ENCODE peak calls at places on chromosome 21, in six cellular contexts. K, J, W, V, G and O are unnamed samples.

GRCh38 chr21:18249542-18250152 is 5.0 kb downstream of the CHODL start:
- DNase-seq in K (no peak), G (no peak), J (no peak), W (no peak), V (no peak), O (no peak)

GRCh38 chr21:21737186-21737585 is 739.0 kb downstream of the NCAM2 start:
- DNase-seq in G (no peak), V (no peak), J (no peak), K (no peak), W (no peak), O (no peak)

GRCh38 chr21:38377165-38378093 is 120.6 kb downstream of the KCNJ15 start:
- DNase-seq in K (no peak), W (no peak), V (no peak), G (no peak), J (no peak), O (no peak)

GRCh38 chr21:38725196-38726157 is 80.3 kb upstream of the ETS2 start:
- DNase-seq in W (no peak), J (no peak), G (no peak), K (no peak), V (no peak), O (no peak)

GRCh38 chr21:31370893-31371652 is 27.0 kb upstream of the TIAM1 start:
- DNase-seq in G (no peak), V (no peak), J (no peak), K (no peak), W (no peak), O (no peak)

GRCh38 chr21:15121655-15122120 is 56.9 kb upstream of the NRIP1 start:
- DNase-seq in V (no peak), W (no peak), K (peak; percentile 86), J (no peak), G (no peak), O (no peak)

GRCh38 chr21:14080040-14080763 is 130.6 kb downstream of the LIPI start:
- DNase-seq in G (no peak), V (no peak), J (peak; percentile 53), W (no peak), K (no peak), O (no peak)

GRCh38 chr21:40204956-40205355 is 337.7 kb downstream of the PCP4 start:
- DNase-seq in G (no peak), J (no peak), V (no peak), W (no peak), K (no peak), O (no peak)

GRCh38 chr21:33025471-33026298 is at the start of gene OLIG2:
- DNase-seq in K (no peak), G (no peak), W (no peak), J (peak; percentile 50), V (no peak), O (no peak)

GRCh38 chr21:42350271-42350885 is 416 bp downstream of the TFF2 start:
- DNase-seq in W (no peak), G (no peak), V (no peak), J (peak; percentile 30), K (no peak), O (no peak)

GRCh38 chr21:38965241-38965640 is 159.5 kb downstream of the ETS2 start:
- DNase-seq in G (no peak), V (no peak), W (no peak), K (no peak), J (no peak), O (no peak)

GRCh38 chr21:15659768-15660423 is 69.9 kb upstream of the USP25 start:
- DNase-seq in J (no peak), G (no peak), K (no peak), W (no peak), V (no peak), O (no peak)

GRCh38 chr21:43775190-43775589 is 918 bp downstream of the CSTB start:
- DNase-seq in W (no peak), J (no peak), G (no peak), V (no peak), K (no peak), O (no peak)

GRCh38 chr21:43778469-43779335 is 2.6 kb upstream of the CSTB start:
- DNase-seq in G (no peak), V (no peak), K (no peak), J (no peak), W (no peak), O (no peak)

GRCh38 chr21:43777953-43778352 is 1.8 kb upstream of the CSTB start:
- DNase-seq in V (no peak), W (no peak), G (no peak), K (no peak), J (no peak), O (no peak)

GRCh38 chr21:43774163-43774562 is 1.9 kb downstream of the CSTB start:
- DNase-seq in W (no peak), V (no peak), K (no peak), G (no peak), J (no peak), O (no peak)

DNA sequence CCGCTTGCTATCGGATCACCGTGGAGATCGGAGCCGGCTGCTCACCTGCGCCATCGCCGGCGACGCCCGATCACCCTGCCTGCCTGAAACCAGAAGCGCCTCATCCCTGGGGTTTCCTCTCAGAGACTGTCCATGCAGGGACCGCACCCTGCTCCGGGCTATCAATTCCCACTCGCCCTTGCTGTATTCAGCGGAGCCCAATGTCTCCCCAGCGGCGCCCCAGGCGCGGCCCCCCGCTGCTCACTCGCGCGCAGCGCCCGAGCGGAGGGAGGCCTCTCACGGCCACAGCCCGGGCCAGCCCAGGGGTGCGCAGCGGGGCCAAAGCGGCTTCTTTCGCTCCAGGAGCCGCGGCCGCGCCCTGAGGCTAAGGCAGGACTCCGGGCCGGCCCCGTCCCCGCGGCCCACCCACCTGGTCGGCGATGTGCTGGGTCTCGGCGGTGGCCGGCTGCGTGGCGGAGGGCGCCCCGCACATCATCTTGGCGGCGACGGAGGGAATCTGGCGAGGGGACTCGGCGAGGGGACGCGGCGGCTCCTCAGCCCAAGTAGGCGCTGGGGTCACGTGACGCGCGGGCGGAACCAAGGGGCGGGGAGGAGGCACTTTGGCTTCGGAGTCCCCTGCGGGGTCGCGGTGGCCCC is at the start of gene CSTB:
- DNase-seq in V (peak; percentile 23), J (peak; percentile 90), W (peak; percentile 78), G (no peak), K (peak; percentile 82), O (peak; percentile 89)
- TF ChIP-seq POLR2A in V (peak; percentile 84), J (peak; percentile 36), W (peak; percentile 58), G (peak; percentile 60), K (peak; percentile 80), O (peak; percentile 65)

GRCh38 chr21:44891631-44892031 is 18.1 kb upstream of the PTTG1IP start:
- DNase-seq in G (no peak), V (no peak), K (no peak), W (no peak), J (no peak), O (no peak)
- H3K36me3 ChIP-seq in G (no peaks in the 10 kb centered on the region), V (no peaks in the 10 kb centered on the region), K (no peaks in the 10 kb centered on the region), W (no peaks in the 10 kb centered on the region), J (no peaks in the 10 kb centered on the region), O (no peaks in the 10 kb centered on the region)

DNA sequence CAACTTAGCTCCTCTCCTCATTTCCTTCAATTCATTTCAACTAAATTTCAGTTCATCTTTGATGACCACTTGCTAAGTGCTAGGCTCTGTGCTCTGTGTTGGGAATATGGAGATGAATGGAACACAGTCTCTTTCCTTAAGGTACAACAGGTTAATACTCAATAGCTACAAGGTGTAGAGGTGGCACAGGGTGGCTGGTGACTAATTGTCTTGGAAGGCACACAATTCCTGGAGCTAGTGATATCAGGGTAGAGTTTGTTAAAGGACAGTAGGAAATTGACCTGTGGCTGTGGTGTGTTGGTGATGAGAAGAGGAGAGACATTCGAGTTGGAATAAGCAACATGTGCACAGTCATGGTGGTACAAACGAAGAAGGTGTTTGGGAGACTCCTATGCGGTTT is 124.9 kb downstream of the RUNX1 start:
- DNase-seq in W (no peak), V (no peak), G (no peak), J (no peak), K (no peak), O (no peak)
- TF ChIP-seq POLR2A in W (no peak), V (no peak), G (no peak), J (no peak), K (no peak), O (no peak)

GRCh38 chr21:36718951-36719501 is 20.1 kb downstream of the SIM2 start:
- DNase-seq in V (peak; percentile 52), W (no peak), J (peak; percentile 61), K (no peak), G (no peak), O (no peak)

GRCh38 chr21:36722370-36723368 is 23.8 kb downstream of the SIM2 start:
- DNase-seq in K (no peak), V (no peak), W (no peak), G (no peak), J (peak; percentile 44), O (no peak)

GRCh38 chr21:36719614-36720013 is 20.7 kb downstream of the SIM2 start:
- DNase-seq in G (no peak), K (no peak), V (no peak), W (no peak), J (peak; percentile 20), O (peak; percentile 90)

GRCh38 chr21:36723371-36723881 is 24.5 kb downstream of the SIM2 start:
- DNase-seq in W (no peak), K (no peak), V (no peak), G (no peak), J (peak; percentile 35), O (peak; percentile 45)

DNA sequence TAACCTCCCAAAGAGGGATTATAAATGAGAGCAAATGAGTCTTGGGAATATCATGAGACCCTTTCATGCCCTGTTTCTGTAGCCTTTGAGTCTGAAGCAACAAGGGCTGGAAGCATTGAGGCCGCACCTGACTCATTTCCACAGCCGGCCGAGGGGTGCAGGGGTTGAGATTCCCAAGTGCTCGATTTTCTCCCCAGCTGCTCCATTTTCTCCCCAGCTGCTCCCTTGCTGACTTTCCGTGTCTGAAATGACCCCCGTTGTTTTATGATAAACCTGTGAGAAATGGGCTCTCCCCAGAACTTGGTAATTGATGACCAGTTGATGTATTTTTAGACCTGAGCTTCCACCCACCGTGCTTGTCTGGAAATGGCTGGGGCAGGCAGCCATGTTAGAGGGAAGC is 22.9 kb downstream of the SIM2 start:
- DNase-seq in G (no peak), J (peak; percentile 32), V (no peak), K (no peak), W (no peak), O (peak; percentile 10)
- H3K36me3 ChIP-seq in G (peaks cover 52% of the 10 kb centered on the region), J (no peaks in the 10 kb centered on the region), V (peaks cover 3% of the 10 kb centered on the region), K (no peaks in the 10 kb centered on the region), W (no peaks in the 10 kb centered on the region), O (no peaks in the 10 kb centered on the region)

DNA sequence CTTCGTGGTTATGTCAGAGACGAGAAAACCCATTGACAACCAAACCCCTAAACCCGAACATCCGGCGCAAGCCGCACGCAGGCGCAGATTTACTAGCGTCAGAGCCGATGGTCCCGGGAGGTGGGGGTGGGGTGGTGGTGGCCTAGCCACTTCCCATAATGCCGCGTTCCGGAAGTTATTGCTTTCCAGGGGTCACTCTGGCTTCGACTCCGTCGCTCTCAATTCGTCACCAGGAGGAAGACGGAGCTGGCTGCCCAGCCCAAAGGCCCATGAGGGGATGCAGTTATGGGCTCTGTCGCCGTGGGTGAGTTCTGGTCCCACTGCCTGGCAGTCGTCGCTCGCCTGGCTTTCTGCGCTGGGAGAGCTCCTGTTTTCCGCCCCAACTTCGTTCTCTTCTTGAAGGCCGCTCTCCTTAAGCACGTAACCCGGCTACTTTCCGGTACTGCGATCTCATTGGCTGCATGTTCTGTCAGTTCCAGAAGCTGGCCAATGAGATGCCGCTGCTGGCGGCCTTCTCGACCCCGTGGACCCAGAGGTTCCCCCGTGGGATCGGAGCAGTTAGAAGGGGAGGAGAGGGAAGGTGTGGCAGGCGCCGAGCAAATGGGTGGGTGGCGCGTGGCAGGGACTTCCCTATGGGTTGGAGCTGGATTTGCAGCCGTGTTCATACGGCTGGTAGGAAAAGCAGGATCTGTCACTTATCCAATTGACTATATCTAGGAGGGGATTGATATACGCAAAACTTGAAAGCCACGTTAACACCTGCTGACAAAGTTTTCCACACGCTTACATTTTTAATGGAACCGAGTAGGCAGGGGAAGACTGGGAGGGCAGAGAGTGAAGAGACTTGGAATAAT is at the start of gene USP16:
- DNase-seq in K (peak; percentile 98), V (peak; percentile 98), W (peak; percentile 96), J (peak; percentile 98), G (peak; percentile 71), O (peak; percentile 93)
- TF ChIP-seq POLR2A in K (peak; percentile 74), V (peak; percentile 62), W (no peak), J (peak; percentile 11), G (no peak), O (peak; percentile 71)